ENCODE peak calls at places on chromosomes 3 and 15, in ten cellular contexts. R is amniotic stem cell; M is activated T-cell treated with anti-CD3 and anti-CD28 coated beads, Interleukin-2, amount 50 U/mL, for 1 hour; I is GOT3; Z is AG10803; L is neural crest cell; A is head of caudate nucleus; K is putamen; J is endothelial cell of umbilical vein; G is BJ. Y is an unnamed sample.

GRCh38 chr3:175146258-175146657 is 287.1 kb downstream of the NAALADL2 start:
- DNase-seq in M (no peak), J (peak; percentile 31), K (no peak), L (no peak), Z (peak; percentile 34), A (no peak), G (no peak), I (no peak), R (no peak), Y (no peak)

GRCh38 chr15:97678677-97679076 is 281.8 kb upstream of the ARRDC4 start:
- DNase-seq in A (no peak), M (no peak), G (no peak), L (no peak), Z (no peak), I (no peak), K (no peak), J (no peak), R (no peak), Y (no peak)

GRCh38 chr3:180296971-180297370 is 260.2 kb upstream of the PEX5L start:
- DNase-seq in J (no peak), R (no peak), Z (no peak), A (no peak), M (no peak), K (no peak), L (no peak), I (no peak), G (no peak), Y (no peak)

GRCh38 chr15:79050977-79051376 is 39.6 kb downstream of the RASGRF1 start:
- DNase-seq in Z (no peak), I (no peak), A (no peak), R (no peak), K (no peak), J (no peak), G (no peak), M (no peak), L (no peak), Y (no peak)

GRCh38 chr3:32614956-32615355 is 44.3 kb upstream of the DYNC1LI1 start:
- DNase-seq in A (no peak), Z (peak; percentile 36), K (no peak), L (no peak), J (peak; percentile 74), G (no peak), R (peak; percentile 24), M (no peak), I (no peak), Y (no peak)

GRCh38 chr3:184417619-184418327 is 37.9 kb downstream of the CHRD start:
- DNase-seq in J (peak; percentile 62), K (peak; percentile 31), I (no peak), G (no peak), Z (peak; percentile 61), R (peak; percentile 19), M (peak; percentile 72), L (peak; percentile 66), A (peak; percentile 82), Y (peak; percentile 41)

GRCh38 chr15:62071711-62072308 is 5.0 kb downstream of the C2CD4A start:
- DNase-seq in G (no peak), M (no peak), R (no peak), A (no peak), Z (peak; percentile 55), J (peak; percentile 63), I (no peak), K (no peak), L (no peak), Y (peak; percentile 52)

GRCh38 chr15:20348900-20349773 is 192.5 kb downstream of the GOLGA6L6 start:
- DNase-seq in J (no peak), G (no peak), L (no peak), I (no peak), R (no peak), K (no peak), A (no peak), Z (no peak), M (peak; percentile 19), Y (no peak)

GRCh38 chr15:72782993-72783562 is 480 bp downstream of the ADPGK start:
- DNase-seq in L (no peak), M (no peak), R (no peak), J (no peak), A (peak; percentile 40), G (no peak), Z (peak; percentile 32), I (no peak), K (peak; percentile 44), Y (no peak)

GRCh38 chr15:85379403-85380131 is 836 bp upstream of the AKAP13 start:
- DNase-seq in Z (peak; percentile 24), G (no peak), I (no peak), M (peak; percentile 58), R (no peak), A (no peak), L (no peak), K (no peak), J (peak; percentile 56), Y (no peak)

GRCh38 chr15:101138086-101138660 is 113.7 kb downstream of the CHSY1 start:
- DNase-seq in J (no peak), L (no peak), Z (no peak), R (no peak), G (no peak), A (no peak), M (no peak), I (no peak), K (no peak), Y (no peak)

GRCh38 chr15:89150762-89151305 is 62.6 kb downstream of the ABHD2 start:
- DNase-seq in Z (no peak), I (no peak), J (no peak), A (no peak), G (no peak), K (no peak), M (no peak), R (no peak), L (no peak), Y (no peak)